ENCODE peak calls at places on chromosomes 13 and 19, in six cellular contexts. W is T-helper 9 cell; Y is activated CD4-positive, alpha-beta T cell treated with anti-CD3 and anti-CD28 coated beads, Interleukin-2, amount 50 U/mL, for 48 hours; M is progenitor cell of endocrine pancreas; K is lung microvascular endothelial cell; C is heart left ventricle. T is an unnamed sample.

GRCh38 chr13:43835701-43836100 is 43.8 kb downstream of the CCDC122 start:
- DNase-seq in W (no peak), Y (no peak), M (no peak), K (no peak), C (no peak), T (no peak)

GRCh38 chr19:28170066-28170465 is 1042.9 kb downstream of the UQCRFS1 start:
- DNase-seq in W (no peak), Y (no peak), M (no peak), K (no peak), C (no peak), T (no peak)

GRCh38 chr13:35927554-35927953 is 203.6 kb downstream of the DCLK1 start:
- DNase-seq in W (no peak), Y (no peak), M (no peak), K (peak), C (no peak), T (no peak)

GRCh38 chr19:47661161-47661560 is 52.1 kb upstream of the EHD2 start:
- DNase-seq in W (no peak), Y (no peak), M (no peak), K (no peak), C (no peak), T (no peak)

GRCh38 chr19:53865523-53865917 is 2.2 kb upstream of the MYADM start:
- DNase-seq in W (no peak), Y (no peak), M (no peak), K (no peak), C (no peak), T (no peak)

GRCh38 chr13:95553614-95554385 is 1.3 kb downstream of the CLDN10 start:
- DNase-seq in W (no peak), Y (no peak), M (no peak), K (no peak), C (no peak), T (no peak)

GRCh38 chr19:13839938-13840750 is 36.8 kb upstream of the NANOS3 start:
- DNase-seq in W (peak), Y (peak), M (no peak), K (peak), C (peak), T (no peak)

GRCh38 chr13:43546260-43546659 is 240.5 kb downstream of the ENOX1 start:
- DNase-seq in W (no peak), Y (no peak), M (no peak), K (peak), C (peak), T (no peak)

GRCh38 chr13:44576396-44577235 is 486 bp upstream of the TSC22D1 start:
- DNase-seq in W (peak), Y (peak), M (no peak), K (peak), C (peak), T (peak)

GRCh38 chr13:74975122-74975521 is 506.8 kb downstream of the TBC1D4 start:
- DNase-seq in W (no peak), Y (no peak), M (no peak), K (no peak), C (no peak), T (no peak)

GRCh38 chr13:28100149-28101121 is at the start of gene FLT3:
- DNase-seq in W (no peak), Y (peak), M (peak), K (peak), C (peak), T (peak)

GRCh38 chr13:106533940-106534843 is 1.3 kb downstream of the EFNB2 start:
- DNase-seq in W (peak), Y (peak), M (no peak), K (peak), C (peak), T (peak)

GRCh38 chr19:5193192-5193591 is 147.4 kb downstream of the PTPRS start:
- DNase-seq in W (no peak), Y (no peak), M (no peak), K (no peak), C (no peak), T (no peak)

GRCh38 chr19:3547301-3547731 is 8.3 kb downstream of the TEKTIP1 start:
- DNase-seq in W (peak), Y (peak), M (no peak), K (peak), C (no peak), T (peak)

GRCh38 chr13:20401958-20402856 is 123.5 kb downstream of the CRYL1 start:
- DNase-seq in W (no peak), Y (no peak), M (no peak), K (no peak), C (no peak), T (no peak)

GRCh38 chr19:14477417-14478112 is 2.4 kb upstream of the PTGER1 start:
- DNase-seq in W (no peak), Y (no peak), M (no peak), K (no peak), C (peak), T (no peak)

GRCh38 chr19:40255619-40256166 is 29.2 kb upstream of the CCNP start:
- DNase-seq in W (no peak), Y (no peak), M (no peak), K (no peak), C (no peak), T (no peak)

GRCh38 chr13:64855506-64855905 is 2374.6 kb downstream of the PCDH9 start:
- DNase-seq in W (no peak), Y (no peak), M (no peak), K (peak), C (no peak), T (no peak)

GRCh38 chr19:18762125-18763023 is 28.7 kb downstream of the COMP start:
- DNase-seq in W (no peak), Y (no peak), M (no peak), K (peak), C (peak), T (no peak)

GRCh38 chr13:46179576-46180368 is 2.2 kb downstream of the LCP1 start:
- DNase-seq in W (peak), Y (peak), M (no peak), K (no peak), C (peak), T (peak)

GRCh38 chr13:114108894-114109293 is 23.5 kb downstream of the RASA3 start:
- DNase-seq in W (no peak), Y (no peak), M (no peak), K (no peak), C (no peak), T (no peak)

GRCh38 chr19:1206063-1206732 is 620 bp downstream of the STK11 start:
- DNase-seq in W (no peak), Y (peak), M (no peak), K (no peak), C (no peak), T (no peak)

GRCh38 chr19:19051478-19052213 is 12.1 kb upstream of the SLC25A42 start:
- DNase-seq in W (no peak), Y (no peak), M (no peak), K (no peak), C (no peak), T (no peak)

T was measured in stimulated activated CD4-positive, alpha-beta T cell treated with anti-CD3 and anti-CD28 coated beads, Interleukin-1b, Interleukin-23, amount 100 ng/mL, for 48 hours.